ENCODE peak calls at places on chromosome X, in four cellular contexts. L, D, E and T are unnamed samples.

GRCh38 chrX:133177202-133177601 is 41.0 kb downstream of the TFDP3 start:
- DNase-seq in E (no peak), L (no peak), D (no peak), T (no peak)

GRCh38 chrX:29024813-29025342 is 437.6 kb downstream of the IL1RAPL1 start:
- DNase-seq in D (peak), E (no peak), L (no peak), T (no peak)

GRCh38 chrX:23959781-23960180 is 52.0 kb downstream of the CXorf58 start:
- DNase-seq in E (no peak), L (no peak), D (no peak), T (no peak)

GRCh38 chrX:48498374-48498809 is 10.4 kb upstream of the PORCN start:
- DNase-seq in E (no peak), D (no peak), L (no peak), T (no peak)

GRCh38 chrX:48761674-48762471 is at the start of gene GLOD5:
- DNase-seq in L (no peak), E (no peak), D (peak), T (no peak)

GRCh38 chrX:121802881-121803412 is 755.5 kb downstream of the GLUD2 start:
- DNase-seq in D (no peak), E (no peak), L (no peak), T (no peak)

GRCh38 chrX:122440832-122441231 is 743.2 kb upstream of the GRIA3 start:
- DNase-seq in E (no peak), D (no peak), L (no peak), T (no peak)

GRCh38 chrX:18676470-18676869 is 4.6 kb upstream of the RS1 start:
- DNase-seq in E (no peak), L (no peak), D (no peak), T (no peak)

GRCh38 chrX:129665916-129666644 is 11.3 kb upstream of the APLN start:
- DNase-seq in L (no peak), D (no peak), E (no peak), T (no peak)

GRCh38 chrX:5898463-5898862 is 330.2 kb downstream of the NLGN4X start:
- DNase-seq in E (no peak), D (no peak), L (no peak), T (no peak)

GRCh38 chrX:129825746-129826505 is 17.8 kb downstream of the ZDHHC9 start:
- DNase-seq in D (no peak), L (no peak), E (no peak), T (no peak)

GRCh38 chrX:122196338-122196737 is 987.7 kb upstream of the GRIA3 start:
- DNase-seq in L (no peak), D (no peak), E (no peak), T (no peak)

GRCh38 chrX:71252221-71252620 is 1.7 kb downstream of the ZMYM3 start:
- DNase-seq in D (no peak), E (no peak), L (no peak), T (no peak)

GRCh38 chrX:11329016-11329415 is 35.8 kb downstream of the AMELX start:
- DNase-seq in E (no peak), D (no peak), L (no peak), T (no peak)

GRCh38 chrX:142043196-142043595 is 139.5 kb downstream of the MAGEC1 start:
- DNase-seq in E (no peak), D (no peak), L (no peak), T (no peak)

GRCh38 chrX:19627081-19627480 is 111.8 kb upstream of the MAP3K15 start:
- DNase-seq in L (peak), D (no peak), E (peak), T (no peak)

GRCh38 chrX:70922776-70923473 is 8.0 kb downstream of the SLC7A3 start:
- DNase-seq in D (no peak), L (no peak), E (no peak), T (no peak)

GRCh38 chrX:716136-716535 is 85.5 kb downstream of the SHOX start:
- DNase-seq in E (no peak), D (no peak), L (no peak), T (peak)

GRCh38 chrX:153598541-153599191 is at the start of gene CCNQ:
- DNase-seq in L (no peak), D (no peak), E (no peak), T (no peak)

GRCh38 chrX:721354-721753 is 90.8 kb downstream of the SHOX start:
- DNase-seq in L (no peak), E (no peak), D (no peak), T (no peak)